ENCODE peak calls at places on chromosomes 6 and 20, in four cellular contexts. Q is stimulated activated CD8-positive, alpha-beta memory T cell treated with anti-CD3 and anti-CD28 coated beads, Interleukin-7, amount 100 ng/mL, for 4 hours; W is EL; N is ELR. A is an unnamed sample.
A peak's percentile ranks its signal among the peaks of the same experiment; 100 is the strongest.

GRCh38 chr20:621115-621756 is 11.1 kb upstream of the TCF15 start:
- DNase-seq in Q (no peak), W (peak; percentile 56), N (peak; percentile 39), A (no peak)

GRCh38 chr6:168054663-168055560 is 24.1 kb downstream of the FRMD1 start:
- DNase-seq in Q (no peak), W (no peak), N (no peak), A (no peak)

GRCh38 chr6:22036267-22036666 is 260.6 kb downstream of the PRL start:
- DNase-seq in Q (no peak), W (peak; percentile 11), N (no peak), A (peak; percentile 54)

GRCh38 chr6:22513667-22514066 is 55.7 kb upstream of the HDGFL1 start:
- DNase-seq in Q (no peak), W (no peak), N (no peak), A (no peak)

GRCh38 chr6:41596096-41596685 is 42.1 kb upstream of the MDFI start:
- DNase-seq in Q (no peak), W (no peak), N (no peak), A (no peak)

GRCh38 chr6:53066059-53066406 is 829 bp downstream of the FBXO9 start:
- DNase-seq in Q (no peak), W (peak; percentile 60), N (peak; percentile 69), A (peak; percentile 35)

GRCh38 chr20:40962733-40963504 is 65.7 kb upstream of the TOP1 start:
- DNase-seq in Q (peak; percentile 53), W (peak; percentile 65), N (peak; percentile 73), A (peak; percentile 71)

GRCh38 chr6:16758163-16758975 is 2.9 kb downstream of the ATXN1 start:
- DNase-seq in Q (no peak), W (no peak), N (no peak), A (no peak)

GRCh38 chr6:40845588-40845987 is 193.4 kb downstream of the UNC5CL start:
- DNase-seq in Q (no peak), W (peak; percentile 45), N (peak; percentile 64), A (peak; percentile 59)